ENCODE peak calls at places on chromosomes 7 and 10, in six cellular contexts. V is K562, D is ovary, X is upper lobe of left lung, S is H1, G is stomach. A is an unnamed sample. For H3K27me3, the result is how much of the 10 kb centered on the place peaks cover.

GRCh38 chr10:69838853-69839252 is 37.1 kb downstream of the COL13A1 start:
- DNase-seq in V (no peak), D (no peak), X (no peak), S (no peak), G (no peak), A (no peak)

GRCh38 chr7:151339651-151340377 is 1.8 kb upstream of the NUB1 start:
- DNase-seq in V (no peak), D (no peak), X (no peak), S (no peak), G (no peak), A (no peak)

GRCh38 chr10:61263561-61263960 is 189.6 kb downstream of the TMEM26 start:
- DNase-seq in V (no peak), D (no peak), X (no peak), S (no peak), G (no peak), A (no peak)

GRCh38 chr10:101653536-101653935 is 41.4 kb downstream of the FBXW4 start:
- DNase-seq in V (no peak), D (no peak), X (no peak), S (no peak), G (no peak), A (no peak)

GRCh38 chr10:55628260-55628701 is 732.8 kb downstream of the ZWINT start:
- DNase-seq in V (no peak), D (no peak), X (peak), S (no peak), G (peak), A (no peak)

GRCh38 chr10:102347236-102347828 is 48.2 kb upstream of the NFKB2 start:
- DNase-seq in V (no peak), D (no peak), X (no peak), S (peak), G (peak), A (peak)

GRCh38 chr7:94276797-94277196 is 117.9 kb upstream of the COL1A2 start:
- DNase-seq in V (no peak), D (no peak), X (no peak), S (no peak), G (no peak), A (no peak)

GRCh38 chr7:42932861-42933591 is 850 bp downstream of the MRPL32 start:
- DNase-seq in V (no peak), D (no peak), X (no peak), S (no peak), G (peak), A (no peak)

GRCh38 chr10:131822013-131822693 is 78.7 kb upstream of the PPP2R2D start:
- DNase-seq in V (no peak), D (no peak), X (peak), S (no peak), G (peak), A (no peak)

GRCh38 chr7:6385110-6385792 is 62.5 kb downstream of the DAGLB start:
- DNase-seq in V (no peak), D (no peak), X (no peak), S (no peak), G (no peak), A (no peak)

GRCh38 chr7:75739796-75740672 is 1.3 kb upstream of the HIP1 start:
- DNase-seq in V (no peak), D (no peak), X (no peak), S (no peak), G (no peak), A (no peak)

GRCh38 chr7:151629873-151630272 is 110.2 kb upstream of the RHEB start:
- DNase-seq in V (no peak), D (no peak), X (no peak), S (no peak), G (no peak), A (no peak)

GRCh38 chr7:22064816-22065215 is 119.1 kb upstream of the CDCA7L start:
- DNase-seq in V (no peak), D (no peak), X (no peak), S (no peak), G (no peak), A (no peak)

GRCh38 chr7:76230214-76230613 is 28.5 kb downstream of the SRRM3 start:
- DNase-seq in V (no peak), D (no peak), X (no peak), S (no peak), G (no peak), A (no peak)

GRCh38 chr10:6140141-6140841 is 51.5 kb downstream of the RBM17 start:
- DNase-seq in V (no peak), D (peak), X (peak), S (no peak), G (peak), A (peak)

GRCh38 chr10:10992961-10993714 is 24.5 kb upstream of the CELF2 start:
- DNase-seq in V (no peak), D (no peak), X (no peak), S (no peak), G (no peak), A (no peak)

GRCh38 chr10:60717852-60718251 is 60.4 kb upstream of the CDK1 start:
- DNase-seq in V (no peak), D (no peak), X (no peak), S (no peak), G (no peak), A (no peak)

GRCh38 chr10:122303271-122304053 is 32.4 kb downstream of the BTBD16 start:
- DNase-seq in V (no peak), D (no peak), X (no peak), S (no peak), G (no peak), A (no peak)

GRCh38 chr10:132135398-132135872 is 51.3 kb upstream of the DPYSL4 start:
- DNase-seq in V (no peak), D (peak), X (no peak), S (no peak), G (no peak), A (no peak)

GRCh38 chr7:404782-405488 is 114.7 kb downstream of the PDGFA start:
- DNase-seq in V (no peak), D (no peak), X (peak), S (no peak), G (peak), A (no peak)

GRCh38 chr10:121112618-121113384 is 261.6 kb downstream of the WDR11 start:
- DNase-seq in V (no peak), D (no peak), X (peak), S (no peak), G (no peak), A (no peak)

GRCh38 chr7:92595281-92595680 is 5.1 kb upstream of the FAM133B start:
- DNase-seq in V (no peak), D (no peak), X (no peak), S (no peak), G (no peak), A (no peak)

GRCh38 chr7:36881206-36881605 is 156.9 kb upstream of the AOAH start:
- DNase-seq in V (no peak), D (no peak), X (no peak), S (no peak), G (no peak), A (no peak)

GRCh38 chr10:86753056-86753455 is 3.4 kb upstream of the BMPR1A start:
- DNase-seq in V (no peak), D (no peak), X (no peak), S (no peak), G (no peak), A (no peak)

GRCh38 chr10:86755454-86755739 is 1.0 kb upstream of the BMPR1A start:
- DNase-seq in V (no peak), D (no peak), X (no peak), S (no peak), G (no peak), A (no peak)

GRCh38 chr10:86752311-86752710 is 4.1 kb upstream of the BMPR1A start:
- DNase-seq in V (peak), D (no peak), X (no peak), S (no peak), G (no peak), A (peak)

GRCh38 chr10:86755740-86756510 is 494 bp upstream of the BMPR1A start:
- DNase-seq in V (peak), D (peak), X (peak), S (peak), G (peak), A (peak)

GRCh38 chr10:86753638-86754434 is 2.6 kb upstream of the BMPR1A start:
- DNase-seq in V (no peak), D (no peak), X (no peak), S (no peak), G (no peak), A (no peak)
- H3K27me3 ChIP-seq in V (under half), D (under half), X (under half), S (under half), G (under half), A (under half)

GRCh38 chr10:95814011-95814727 is 58.2 kb downstream of the ENTPD1 start:
- DNase-seq in V (no peak), D (no peak), X (no peak), S (no peak), G (no peak), A (no peak)
- TF ChIP-seq EP300 in V (no peak), D (no peak), X (peak), S (no peak), G (no peak), A (no peak)

GRCh38 chr10:97498076-97498840 is at the start of gene MMS19:
- DNase-seq in V (peak), D (peak), X (peak), S (peak), G (peak), A (peak)

GRCh38 chr10:97499561-97500296 is 1.0 kb downstream of the UBTD1 start:
- DNase-seq in V (no peak), D (peak), X (no peak), S (no peak), G (peak), A (peak)

GRCh38 chr10:97497572-97498075 is 598 bp downstream of the MMS19 start:
- DNase-seq in V (peak), D (peak), X (peak), S (no peak), G (peak), A (peak)

GRCh38 chr10:97498841-97499560 is at the start of gene UBTD1:
- DNase-seq in V (peak), D (peak), X (peak), S (no peak), G (peak), A (peak)

GRCh38 chr10:97500297-97500575 is 1.5 kb downstream of the UBTD1 start:
- DNase-seq in V (no peak), D (no peak), X (no peak), S (no peak), G (no peak), A (no peak)
- H3K4me3 ChIP-seq in V (no peak), D (peak), X (peak), S (peak), G (peak), A (no peak)

DNA sequence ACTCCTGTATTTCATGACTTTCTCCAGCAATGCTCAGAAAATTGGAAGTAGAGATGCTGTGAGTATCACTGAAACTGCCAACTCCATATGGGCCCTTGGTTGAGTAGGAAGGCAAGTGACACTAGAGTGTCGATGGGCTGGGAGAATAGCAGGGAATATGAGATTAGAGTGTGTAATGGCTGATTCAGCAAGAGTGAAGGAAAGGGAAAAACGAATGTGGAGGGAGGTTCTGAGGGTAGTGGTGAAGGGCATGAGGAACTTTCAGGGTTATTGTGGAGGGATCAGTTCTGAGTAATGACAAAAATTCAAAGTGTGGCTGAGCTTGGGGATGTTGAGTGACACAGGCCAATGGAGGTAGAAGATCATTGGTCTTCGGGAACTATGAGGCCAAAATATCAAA is 49.0 kb upstream of the PCGF5 start:
- DNase-seq in V (no peak), D (no peak), X (no peak), S (no peak), G (no peak), A (no peak)
- H3K27me3 ChIP-seq in V (under half), D (under half), X (under half), S (under half), G (under half), A (under half)

DNA sequence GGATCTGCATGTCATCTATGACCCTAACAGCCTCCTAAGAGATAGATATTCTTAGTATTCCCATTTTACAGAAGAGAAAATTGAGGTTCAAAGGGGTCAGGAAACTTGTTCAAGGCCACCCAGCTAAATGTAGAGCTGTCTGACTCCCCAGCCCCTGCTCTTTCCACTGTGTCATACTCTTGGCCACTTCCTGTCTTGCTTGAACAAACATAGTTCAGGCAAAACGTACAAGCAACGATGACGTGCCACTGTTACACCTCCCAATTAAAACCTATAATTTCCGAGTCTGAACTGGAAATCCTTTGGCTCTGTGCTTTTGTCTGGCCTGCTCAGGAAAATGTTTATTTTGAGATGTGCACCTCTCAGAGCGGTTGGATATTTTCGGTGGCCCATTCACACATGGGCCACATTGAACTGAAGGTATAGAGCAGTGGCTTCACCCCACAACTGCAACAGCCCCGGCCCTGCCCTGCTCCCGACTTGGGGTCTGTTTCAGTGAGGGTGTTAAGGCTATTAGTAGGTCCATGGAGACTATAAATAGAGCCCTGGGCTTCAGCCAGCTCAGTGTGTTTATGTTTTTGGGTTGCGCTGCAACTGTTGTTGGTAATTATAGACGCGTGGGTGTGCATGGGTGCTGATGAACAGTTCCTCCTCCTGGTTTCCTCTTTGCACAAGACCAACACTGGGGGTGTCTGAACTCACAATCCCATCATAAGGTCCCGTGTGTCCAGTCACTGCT is 172.3 kb upstream of the ADO start:
- DNase-seq in V (no peak), D (no peak), X (peak), S (no peak), G (no peak), A (peak)
- TF ChIP-seq EP300 in V (no peak), D (no peak), X (peak), S (no peak), G (no peak), A (no peak)

GRCh38 chr7:99135938-99136337 is 8.0 kb downstream of the SMURF1 start:
- DNase-seq in V (no peak), D (no peak), X (no peak), S (no peak), G (no peak), A (no peak)

GRCh38 chr7:99139031-99139430 is 4.9 kb downstream of the SMURF1 start:
- DNase-seq in V (no peak), D (no peak), X (no peak), S (no peak), G (no peak), A (no peak)

GRCh38 chr7:99140813-99141212 is 3.1 kb downstream of the SMURF1 start:
- DNase-seq in V (no peak), D (no peak), X (no peak), S (no peak), G (no peak), A (no peak)

GRCh38 chr7:99133766-99134564 is 9.9 kb downstream of the SMURF1 start:
- DNase-seq in V (no peak), D (no peak), X (no peak), S (no peak), G (no peak), A (no peak)

DNA sequence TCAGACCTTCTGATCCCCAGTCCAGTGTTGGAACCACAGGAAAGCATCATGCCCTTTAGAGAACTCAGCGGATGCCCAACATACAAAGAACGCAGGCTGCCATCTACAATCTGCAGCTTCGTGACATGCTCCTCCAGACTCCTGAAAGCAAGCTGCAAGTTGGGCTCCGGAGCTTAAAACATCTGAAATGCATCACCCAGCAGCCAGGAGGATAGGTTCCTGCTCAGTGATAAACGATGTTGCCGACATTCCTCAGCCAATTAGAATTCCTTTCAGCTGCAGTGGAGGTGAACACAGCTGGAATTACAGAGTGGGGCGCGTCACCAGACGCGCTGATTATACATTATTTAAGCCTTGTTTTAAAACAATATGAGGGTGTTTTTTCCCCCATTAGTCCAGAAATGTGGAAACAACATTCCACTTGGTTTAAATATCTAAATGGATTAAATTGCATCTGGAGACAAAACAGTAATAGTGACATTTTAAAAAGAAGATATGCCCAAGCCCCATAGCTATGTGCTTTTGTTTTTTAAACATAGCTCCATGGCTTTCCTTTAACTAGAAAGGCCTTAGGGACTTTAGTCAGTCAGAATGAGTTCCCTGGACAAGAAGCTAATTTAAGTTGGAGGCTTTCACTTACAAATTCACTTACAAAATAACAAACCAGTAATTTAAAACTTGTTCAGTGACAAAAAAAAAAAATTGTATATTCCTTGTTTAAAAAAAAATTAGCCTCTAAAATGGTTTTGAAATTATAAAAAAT is 6.3 kb downstream of the SMURF1 start:
- DNase-seq in V (no peak), D (no peak), X (no peak), S (peak), G (no peak), A (no peak)
- H3K4me3 ChIP-seq in V (no peak), D (no peak), X (no peak), S (peak), G (no peak), A (no peak)

GRCh38 chr10:71649631-71650030 is 69.9 kb downstream of the C10orf105 start:
- DNase-seq in V (no peak), D (no peak), X (no peak), S (no peak), G (no peak), A (no peak)
- H3K27me3 ChIP-seq in V (under half), D (under half), X (under half), S (under half), G (under half), A (under half)

GRCh38 chr10:92901819-92902234 is 53.5 kb downstream of the EXOC6 start:
- DNase-seq in V (no peak), D (no peak), X (no peak), S (no peak), G (no peak), A (no peak)
- TF ChIP-seq EP300 in V (no peak), D (no peak), X (no peak), S (no peak), G (no peak), A (no peak)

DNA sequence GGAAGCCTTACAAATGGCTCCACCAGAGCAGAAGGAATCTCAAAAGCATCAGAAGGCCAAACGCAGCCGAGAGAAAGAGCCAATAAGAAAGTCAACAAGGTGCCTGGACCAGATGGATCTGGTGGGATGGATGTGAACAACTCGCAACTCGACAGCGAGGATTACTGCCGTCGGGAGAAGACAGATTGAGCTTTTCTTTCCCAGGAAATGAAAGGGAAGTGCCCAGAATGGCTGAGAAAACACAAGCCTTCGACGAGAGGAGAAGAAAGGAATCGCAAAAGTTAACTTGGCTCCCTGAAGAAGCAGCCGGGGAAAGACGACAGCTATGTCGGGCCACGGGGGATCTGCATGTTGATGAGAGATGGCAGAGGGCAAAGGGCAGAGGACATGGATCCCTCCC is 132.7 kb upstream of the MGMT start:
- DNase-seq in V (no peak), D (no peak), X (no peak), S (no peak), G (no peak), A (no peak)
- H3K4me3 ChIP-seq in V (no peak), D (no peak), X (no peak), S (no peak), G (no peak), A (no peak)

A was measured in transverse colon.